ENCODE peak calls at places on chromosomes 3 and 15, in nine cellular contexts. W, M, P, B, C, R, Q, A and E are unnamed samples.
A peak's percentile ranks its signal among the peaks of the same experiment; 100 is the strongest.

GRCh38 chr3:101036213-101036618 is 43.0 kb upstream of the ABI3BP start:
- DNase-seq in W (no peak), M (peak; percentile 99), P (no peak), B (no peak), C (no peak), R (no peak), Q (peak; percentile 75), A (no peak), E (no peak)

GRCh38 chr3:16474304-16474703 is 39.2 kb downstream of the RFTN1 start:
- DNase-seq in W (no peak), M (peak; percentile 94), P (no peak), B (no peak), C (no peak), R (no peak), Q (no peak), A (no peak), E (no peak)

GRCh38 chr3:20039765-20040475 is at the start of gene KAT2B:
- DNase-seq in W (peak; percentile 84), M (peak; percentile 51), P (peak; percentile 84), B (peak; percentile 75), C (peak; percentile 40), R (peak; percentile 61), Q (no peak), A (peak; percentile 92), E (no peak)

GRCh38 chr15:90221251-90221900 is 12.4 kb downstream of the CIB1 start:
- DNase-seq in W (no peak), M (peak; percentile 9), P (no peak), B (no peak), C (peak; percentile 34), R (peak; percentile 81), Q (peak; percentile 57), A (peak; percentile 45), E (no peak)

GRCh38 chr3:22296641-22297040 is 545.6 kb upstream of the ZNF385D start:
- DNase-seq in W (no peak), M (no peak), P (no peak), B (no peak), C (no peak), R (no peak), Q (peak; percentile 4), A (no peak), E (no peak)

GRCh38 chr15:98896802-98897732 is 110.5 kb downstream of the PGPEP1L start:
- DNase-seq in W (no peak), M (peak; percentile 99), P (no peak), B (no peak), C (no peak), R (no peak), Q (peak; percentile 98), A (no peak), E (no peak)

GRCh38 chr3:9820944-9821343 is 10.9 kb downstream of the TTLL3 start:
- DNase-seq in W (no peak), M (no peak), P (no peak), B (no peak), C (no peak), R (peak; percentile 29), Q (no peak), A (peak; percentile 19), E (no peak)

GRCh38 chr15:80246425-80246894 is 5.6 kb downstream of the CTXND1 start:
- DNase-seq in W (no peak), M (no peak), P (no peak), B (no peak), C (no peak), R (no peak), Q (no peak), A (no peak), E (no peak)

GRCh38 chr3:59877679-59878427 is 828.0 kb upstream of the CFAP20DC start:
- DNase-seq in W (no peak), M (peak; percentile 42), P (no peak), B (no peak), C (no peak), R (no peak), Q (no peak), A (no peak), E (no peak)

GRCh38 chr3:120497318-120497717 is 46.5 kb upstream of the FSTL1 start:
- DNase-seq in W (no peak), M (peak; percentile 84), P (no peak), B (no peak), C (no peak), R (no peak), Q (peak; percentile 51), A (no peak), E (no peak)

GRCh38 chr3:122890077-122890484 is 95.2 kb downstream of the SLC49A4 start:
- DNase-seq in W (no peak), M (no peak), P (no peak), B (no peak), C (peak; percentile 12), R (peak; percentile 32), Q (peak; percentile 5), A (peak; percentile 75), E (no peak)

GRCh38 chr3:39806820-39807219 is 2.6 kb upstream of the MYRIP start:
- DNase-seq in W (no peak), M (no peak), P (no peak), B (no peak), C (no peak), R (no peak), Q (no peak), A (no peak), E (no peak)

GRCh38 chr15:91224750-91225380 is 124.8 kb downstream of the SV2B start:
- DNase-seq in W (no peak), M (peak; percentile 13), P (no peak), B (no peak), C (peak; percentile 7), R (no peak), Q (no peak), A (peak; percentile 26), E (no peak)

GRCh38 chr3:186277268-186277909 is 84.6 kb downstream of the DGKG start:
- DNase-seq in W (no peak), M (peak; percentile 63), P (no peak), B (no peak), C (no peak), R (no peak), Q (peak; percentile 49), A (no peak), E (no peak)

GRCh38 chr3:17003457-17003856 is 118.7 kb downstream of the PLCL2 start:
- DNase-seq in W (no peak), M (no peak), P (no peak), B (no peak), C (no peak), R (no peak), Q (no peak), A (no peak), E (no peak)

GRCh38 chr15:30072630-30073029 is 10.1 kb upstream of the GOLGA8J start:
- DNase-seq in W (no peak), M (no peak), P (no peak), B (no peak), C (no peak), R (no peak), Q (no peak), A (no peak), E (no peak)

GRCh38 chr3:53705774-53706173 is 140.4 kb downstream of the CHDH start:
- DNase-seq in W (no peak), M (no peak), P (no peak), B (no peak), C (no peak), R (no peak), Q (no peak), A (peak; percentile 12), E (no peak)

GRCh38 chr15:78317145-78317836 is 17.9 kb upstream of the SKIC8 start:
- DNase-seq in W (no peak), M (no peak), P (no peak), B (no peak), C (no peak), R (no peak), Q (no peak), A (no peak), E (no peak)

GRCh38 chr3:72405943-72406585 is 442.2 kb downstream of the SHQ1 start:
- DNase-seq in W (no peak), M (no peak), P (no peak), B (no peak), C (no peak), R (no peak), Q (no peak), A (no peak), E (no peak)

GRCh38 chr15:92902723-92903587 is 2.8 kb downstream of the CHD2 start:
- DNase-seq in W (no peak), M (peak; percentile 41), P (no peak), B (no peak), C (no peak), R (no peak), Q (no peak), A (peak; percentile 57), E (no peak)

GRCh38 chr3:187943677-187944390 is 198.6 kb upstream of the BCL6 start:
- DNase-seq in W (no peak), M (peak; percentile 30), P (no peak), B (no peak), C (peak; percentile 75), R (no peak), Q (no peak), A (no peak), E (no peak)

GRCh38 chr3:144930431-144930830 is 958.8 kb downstream of the DIPK2A start:
- DNase-seq in W (no peak), M (no peak), P (no peak), B (no peak), C (no peak), R (no peak), Q (no peak), A (no peak), E (no peak)

GRCh38 chr3:47283596-47284364 is 1.0 kb downstream of the KLHL18 start:
- DNase-seq in W (no peak), M (no peak), P (no peak), B (no peak), C (no peak), R (peak; percentile 32), Q (no peak), A (peak; percentile 23), E (no peak)

GRCh38 chr3:188348445-188349244 is 194.7 kb downstream of the LPP start:
- DNase-seq in W (no peak), M (peak; percentile 98), P (no peak), B (no peak), C (no peak), R (no peak), Q (peak; percentile 73), A (no peak), E (no peak)

GRCh38 chr3:89270201-89270600 is 162.8 kb downstream of the EPHA3 start:
- DNase-seq in W (no peak), M (no peak), P (no peak), B (no peak), C (no peak), R (no peak), Q (no peak), A (no peak), E (no peak)

GRCh38 chr3:459376-459710 is 262.8 kb downstream of the CHL1 start:
- DNase-seq in W (no peak), M (no peak), P (no peak), B (no peak), C (no peak), R (no peak), Q (no peak), A (no peak), E (no peak)

GRCh38 chr15:50800715-50801114 is 35.2 kb upstream of the SPPL2A start:
- DNase-seq in W (no peak), M (no peak), P (no peak), B (no peak), C (no peak), R (no peak), Q (no peak), A (no peak), E (no peak)